ENCODE peak calls at places on chromosome 10, in five cellular contexts. F is brain microvascular endothelial cell, A is ovary, I is neuronal stem cell, R is astrocyte. G is an unnamed sample.

GRCh38 chr10:116694253-116694926 is 48.0 kb downstream of the HSPA12A start:
- DNase-seq in F (no peak), A (no peak), I (no peak), R (no peak), G (no peak)

GRCh38 chr10:110858297-110858934 is 13.3 kb upstream of the PDCD4 start:
- DNase-seq in F (no peak), A (no peak), I (no peak), R (no peak), G (no peak)

GRCh38 chr10:110358869-110359629 is 54.3 kb upstream of the SMNDC1 start:
- DNase-seq in F (no peak), A (no peak), I (no peak), R (peak; percentile 58), G (no peak)

GRCh38 chr10:77919713-77920108 is 6.8 kb downstream of the DLG5 start:
- DNase-seq in F (peak; percentile 80), A (no peak), I (no peak), R (peak; percentile 47), G (no peak)

GRCh38 chr10:86945361-86946214 is 11.8 kb downstream of the MMRN2 start:
- DNase-seq in F (no peak), A (peak; percentile 56), I (no peak), R (no peak), G (no peak)

GRCh38 chr10:87850742-87851205 is 12.6 kb downstream of the KLLN start:
- DNase-seq in F (peak; percentile 67), A (peak; percentile 60), I (peak; percentile 41), R (peak; percentile 52), G (no peak)

GRCh38 chr10:103716206-103717160 is 138.9 kb downstream of the SH3PXD2A start:
- DNase-seq in F (no peak), A (no peak), I (no peak), R (no peak), G (no peak)

GRCh38 chr10:114876602-114877300 is 55.2 kb downstream of the FHIP2A start:
- DNase-seq in F (peak; percentile 72), A (peak; percentile 77), I (peak; percentile 59), R (no peak), G (no peak)

GRCh38 chr10:104334965-104335650 is 3.2 kb downstream of the ITPRIP start:
- DNase-seq in F (no peak), A (peak; percentile 17), I (no peak), R (no peak), G (no peak)

GRCh38 chr10:59134785-59135184 is 41.7 kb upstream of the PHYHIPL start:
- DNase-seq in F (no peak), A (no peak), I (no peak), R (no peak), G (no peak)

GRCh38 chr10:53650794-53651193 is 878.2 kb upstream of the MBL2 start:
- DNase-seq in F (no peak), A (no peak), I (no peak), R (no peak), G (no peak)

GRCh38 chr10:23293145-23293724 is 51.4 kb downstream of the C10orf67 start:
- DNase-seq in F (peak; percentile 21), A (no peak), I (peak; percentile 65), R (peak; percentile 8), G (no peak)

GRCh38 chr10:58028597-58029366 is 238.9 kb downstream of the IPMK start:
- DNase-seq in F (peak; percentile 67), A (no peak), I (no peak), R (peak; percentile 86), G (peak; percentile 81)

GRCh38 chr10:112754001-112754411 is 196.0 kb upstream of the TCF7L2 start:
- DNase-seq in F (peak; percentile 11), A (no peak), I (peak; percentile 35), R (peak; percentile 12), G (no peak)

GRCh38 chr10:49679480-49679893 is at the start of gene C10orf53:
- DNase-seq in F (peak; percentile 14), A (no peak), I (peak; percentile 77), R (peak; percentile 12), G (no peak)

GRCh38 chr10:62545667-62546066 is 171.5 kb downstream of the ZNF365 start:
- DNase-seq in F (peak; percentile 35), A (no peak), I (no peak), R (peak; percentile 76), G (no peak)

GRCh38 chr10:87658858-87659555 is 671 bp upstream of the PAPSS2 start:
- DNase-seq in F (no peak), A (no peak), I (no peak), R (no peak), G (no peak)

GRCh38 chr10:69051303-69051702 is 36.6 kb upstream of the SRGN start:
- DNase-seq in F (peak; percentile 31), A (no peak), I (no peak), R (no peak), G (no peak)

GRCh38 chr10:20281579-20281978 is 465.3 kb downstream of the PLXDC2 start:
- DNase-seq in F (no peak), A (no peak), I (no peak), R (no peak), G (no peak)

GRCh38 chr10:110609592-110609991 is 34.5 kb upstream of the RBM20 start:
- DNase-seq in F (no peak), A (no peak), I (no peak), R (no peak), G (no peak)

GRCh38 chr10:124866812-124867211 is 65.2 kb downstream of the ABRAXAS2 start:
- DNase-seq in F (no peak), A (no peak), I (no peak), R (no peak), G (no peak)
- H3K27me3 ChIP-seq in F (no peaks in the 10 kb centered on the region), A (no peaks in the 10 kb centered on the region), I (no peaks in the 10 kb centered on the region), R (peaks cover 3% of the 10 kb centered on the region), G (no peaks in the 10 kb centered on the region)

GRCh38 chr10:34811968-34812514 is 3.1 kb downstream of the PARD3 start:
- DNase-seq in F (no peak), A (no peak), I (no peak), R (peak; percentile 54), G (no peak)
- H3K27me3 ChIP-seq in F (no peaks in the 10 kb centered on the region), A (no peaks in the 10 kb centered on the region), I (peaks cover 2% of the 10 kb centered on the region), R (no peaks in the 10 kb centered on the region), G (no peaks in the 10 kb centered on the region)

DNA sequence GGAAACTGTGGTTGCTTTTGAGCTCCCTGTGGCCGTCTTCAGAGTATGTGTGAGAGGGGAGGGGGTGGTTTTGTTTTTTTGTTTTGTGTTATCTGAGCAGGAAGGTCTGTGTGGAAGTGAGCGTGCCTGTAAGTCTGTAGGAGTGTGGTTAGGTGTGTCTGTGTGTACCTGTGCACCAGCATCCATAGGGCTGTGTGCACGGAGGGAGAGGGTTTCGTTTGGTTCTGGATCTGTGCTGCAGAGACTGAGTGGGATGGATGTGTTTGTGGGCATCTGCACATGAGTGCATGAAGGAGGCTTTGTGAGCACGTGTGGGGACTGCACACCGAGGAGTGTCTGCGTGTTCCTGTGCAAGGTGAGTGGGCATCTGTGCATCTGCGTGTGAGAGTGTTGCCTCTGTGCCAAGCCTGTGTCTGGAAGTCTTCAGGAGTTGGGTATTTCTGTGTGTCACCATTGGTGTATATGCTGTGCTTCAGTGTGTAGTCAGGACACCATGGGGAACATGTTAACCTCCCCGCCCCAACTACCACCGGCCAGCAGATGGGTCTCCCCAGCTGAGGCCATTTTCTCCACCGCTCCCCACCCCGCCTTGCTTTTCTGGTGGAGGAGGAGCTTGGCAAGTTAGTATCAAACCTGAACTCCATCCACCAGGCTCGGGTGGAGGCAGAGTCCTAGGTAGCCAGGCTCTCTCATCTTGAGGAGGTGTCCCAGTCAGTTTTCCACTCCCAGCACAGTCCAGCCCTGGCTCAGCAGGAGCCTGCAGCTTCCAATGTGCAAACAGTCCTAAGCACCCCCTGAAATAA is 7.1 kb upstream of the TLX1 start:
- DNase-seq in F (no peak), A (no peak), I (no peak), R (no peak), G (no peak)
- H3K27me3 ChIP-seq in F (peaks cover 94% of the 10 kb centered on the region), A (peaks cover 2% of the 10 kb centered on the region), I (peaks cover 55% of the 10 kb centered on the region), R (peaks cover 95% of the 10 kb centered on the region), G (peaks cover 68% of the 10 kb centered on the region)

DNA sequence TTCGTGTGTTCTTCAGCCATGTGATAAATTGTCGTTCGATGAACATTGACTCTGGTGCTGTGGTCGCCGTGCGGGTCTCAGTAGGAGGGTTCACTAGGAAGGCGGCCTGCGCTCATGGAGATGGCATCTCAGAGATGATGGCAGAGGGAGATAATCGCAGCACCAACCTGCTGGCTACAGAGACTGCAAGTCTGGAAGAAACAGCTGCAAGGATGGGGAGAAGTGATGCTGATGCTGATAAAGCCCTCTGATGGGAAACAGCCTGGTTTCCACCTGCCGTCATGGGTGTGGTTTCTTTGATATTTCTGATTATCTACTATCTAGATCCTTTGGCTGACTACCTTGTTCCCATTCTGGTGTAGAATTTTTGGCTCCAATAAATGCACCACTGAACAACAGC is 130.5 kb upstream of the ANKRD30A start:
- DNase-seq in F (no peak), A (no peak), I (no peak), R (no peak), G (no peak)
- H3K27me3 ChIP-seq in F (no peaks in the 10 kb centered on the region), A (no peaks in the 10 kb centered on the region), I (no peaks in the 10 kb centered on the region), R (no peaks in the 10 kb centered on the region), G (no peaks in the 10 kb centered on the region)

GRCh38 chr10:26214538-26215461 is 1.8 kb upstream of the GAD2 start:
- DNase-seq in F (no peak), A (no peak), I (no peak), R (no peak), G (no peak)
- H3K27me3 ChIP-seq in F (peaks cover 64% of the 10 kb centered on the region), A (no peaks in the 10 kb centered on the region), I (peaks cover 39% of the 10 kb centered on the region), R (peaks cover 81% of the 10 kb centered on the region), G (peaks cover 39% of the 10 kb centered on the region)

GRCh38 chr10:71531485-71532446 is 135.0 kb downstream of the CDH23 start:
- DNase-seq in F (no peak), A (no peak), I (no peak), R (no peak), G (no peak)
- H3K27me3 ChIP-seq in F (no peaks in the 10 kb centered on the region), A (no peaks in the 10 kb centered on the region), I (no peaks in the 10 kb centered on the region), R (no peaks in the 10 kb centered on the region), G (peaks cover 4% of the 10 kb centered on the region)

G was measured in BJ.